ENCODE peak calls at places on chromosomes 1 and 21, in eight cellular contexts. M, R, B, U, P, T, Z and W are unnamed samples.

GRCh38 chr21:37435120-37435519 is 68.5 kb downstream of the DYRK1A start:
- DNase-seq in Z (peak; percentile 98), P (peak; percentile 94), B (peak; percentile 72), R (no peak), U (no peak), M (peak; percentile 80), T (no peak), W (peak; percentile 96)

GRCh38 chr1:203522237-203522636 is 28.3 kb downstream of the OPTC start:
- DNase-seq in R (no peak), U (no peak), Z (no peak), P (no peak), T (no peak), M (no peak), B (no peak), W (peak; percentile 48)

GRCh38 chr21:45266518-45267389 is 20.9 kb downstream of the POFUT2 start:
- DNase-seq in T (no peak), Z (no peak), M (no peak), R (no peak), B (peak; percentile 47), P (no peak), U (no peak), W (peak; percentile 30)

GRCh38 chr1:106055900-106056299 is 1000.6 kb upstream of the PRMT6 start:
- DNase-seq in R (no peak), M (no peak), B (no peak), P (no peak), U (no peak), T (no peak), Z (peak; percentile 95), W (no peak)

GRCh38 chr1:36864182-36865079 is 169.9 kb downstream of the GRIK3 start:
- DNase-seq in M (no peak), R (no peak), B (no peak), T (no peak), Z (no peak), P (no peak), U (no peak), W (no peak)

GRCh38 chr1:27306892-27307850 is 14.8 kb upstream of the TMEM222 start:
- DNase-seq in B (no peak), M (no peak), Z (peak; percentile 91), R (no peak), U (no peak), T (no peak), P (no peak), W (no peak)

GRCh38 chr21:20086508-20086907 is 911.7 kb upstream of the NCAM2 start:
- DNase-seq in M (no peak), P (no peak), B (no peak), R (no peak), U (no peak), Z (no peak), T (no peak), W (no peak)

GRCh38 chr1:9257851-9258250 is 23.3 kb downstream of the H6PD start:
- DNase-seq in T (no peak), U (no peak), R (no peak), M (no peak), B (no peak), Z (no peak), P (no peak), W (no peak)

GRCh38 chr1:109891930-109892329 is 18.7 kb upstream of the CSF1 start:
- DNase-seq in R (no peak), T (no peak), P (no peak), U (no peak), M (no peak), B (no peak), Z (peak; percentile 93), W (no peak)

GRCh38 chr1:218480691-218481099 is 135.6 kb downstream of the TGFB2 start:
- DNase-seq in R (no peak), P (peak; percentile 72), T (no peak), B (no peak), M (peak; percentile 82), U (no peak), Z (no peak), W (peak; percentile 88)

GRCh38 chr1:209512821-209513220 is 70.7 kb upstream of the CAMK1G start:
- DNase-seq in T (no peak), P (no peak), R (no peak), U (no peak), Z (no peak), M (no peak), B (no peak), W (no peak)

GRCh38 chr1:54803761-54804470 is 2.8 kb upstream of the TTC22 start:
- DNase-seq in B (peak; percentile 61), Z (no peak), U (no peak), P (peak; percentile 41), M (no peak), R (no peak), T (peak; percentile 59), W (no peak)

GRCh38 chr1:229129306-229130027 is 141.4 kb upstream of the RAB4A start:
- DNase-seq in Z (no peak), T (peak; percentile 23), M (no peak), U (no peak), R (no peak), B (no peak), P (no peak), W (no peak)